ENCODE peak calls at places on chromosomes 16 and 17, in five cellular contexts. G is heart right ventricle, Q is pancreas, U is thyroid gland, K is lower lobe of right lung. X is an unnamed sample. For H3K36me3 and H3K4me1, the result is how much of the 10 kb centered on the place peaks cover.

GRCh38 chr16:84550096-84550495 is 45.6 kb upstream of the MEAK7 start:
- DNase-seq in G (no peak), Q (no peak), U (no peak), K (peak), X (no peak)

GRCh38 chr17:6170349-6170748 is 100.2 kb downstream of the WSCD1 start:
- DNase-seq in G (no peak), Q (no peak), U (no peak), K (no peak), X (no peak)

GRCh38 chr16:10564591-10564990 is 15.8 kb downstream of the EMP2 start:
- DNase-seq in G (no peak), Q (no peak), U (no peak), K (no peak), X (no peak)

GRCh38 chr17:10879110-10879509 is 41.2 kb upstream of the PIRT start:
- DNase-seq in G (no peak), Q (no peak), U (peak), K (no peak), X (peak)

GRCh38 chr17:77829871-77830799 is 128.4 kb upstream of the TNRC6C start:
- DNase-seq in G (peak), Q (no peak), U (no peak), K (peak), X (no peak)

GRCh38 chr16:84794626-84795025 is 25.2 kb upstream of the CRISPLD2 start:
- DNase-seq in G (no peak), Q (no peak), U (no peak), K (no peak), X (no peak)

GRCh38 chr17:1951920-1952319 is 73.2 kb downstream of the RTN4RL1 start:
- DNase-seq in G (no peak), Q (no peak), U (no peak), K (no peak), X (no peak)

GRCh38 chr16:89326721-89327120 is 109.2 kb downstream of the ZNF778 start:
- DNase-seq in G (no peak), Q (no peak), U (no peak), K (no peak), X (peak)

GRCh38 chr17:4811471-4811870 is 4.5 kb downstream of the PLD2 start:
- DNase-seq in G (no peak), Q (peak), U (no peak), K (no peak), X (no peak)

GRCh38 chr16:51818342-51818944 is 667.4 kb upstream of the SALL1 start:
- DNase-seq in G (peak), Q (no peak), U (peak), K (no peak), X (no peak)

GRCh38 chr17:42796066-42796758 is 2.3 kb downstream of the COA3 start:
- DNase-seq in G (no peak), Q (no peak), U (no peak), K (no peak), X (no peak)

GRCh38 chr16:642189-643049 is 791 bp downstream of the MCRIP2 start:
- DNase-seq in G (peak), Q (no peak), U (peak), K (peak), X (peak)

GRCh38 chr16:87684106-87684677 is 81.6 kb downstream of the KLHDC4 start:
- DNase-seq in G (no peak), Q (no peak), U (no peak), K (no peak), X (no peak)

GRCh38 chr16:51577621-51578303 is 426.7 kb upstream of the SALL1 start:
- DNase-seq in G (no peak), Q (no peak), U (peak), K (no peak), X (no peak)

GRCh38 chr16:27234603-27235002 is 31.3 kb downstream of the KDM8 start:
- DNase-seq in G (no peak), Q (no peak), U (no peak), K (no peak), X (peak)

GRCh38 chr16:12141073-12141472 is 164.5 kb downstream of the SNX29 start:
- DNase-seq in G (no peak), Q (no peak), U (no peak), K (no peak), X (no peak)

GRCh38 chr17:66673668-66674276 is 161.1 kb upstream of the CACNG5 start:
- DNase-seq in G (peak), Q (no peak), U (peak), K (no peak), X (no peak)

GRCh38 chr17:14525551-14526455 is 224.9 kb downstream of the HS3ST3B1 start:
- DNase-seq in G (no peak), Q (no peak), U (no peak), K (no peak), X (no peak)

GRCh38 chr16:75457485-75458021 is 6.9 kb downstream of the TMEM170A start:
- DNase-seq in G (no peak), Q (no peak), U (no peak), K (no peak), X (peak)

GRCh38 chr16:89040391-89040790 is 53.3 kb upstream of the ACSF3 start:
- DNase-seq in G (no peak), Q (peak), U (no peak), K (peak), X (no peak)

GRCh38 chr16:82846806-82847205 is 220.0 kb downstream of the CDH13 start:
- DNase-seq in G (no peak), Q (no peak), U (no peak), K (no peak), X (no peak)

GRCh38 chr17:43927101-43927935 is 15.0 kb downstream of the PPY start:
- DNase-seq in G (no peak), Q (no peak), U (peak), K (no peak), X (peak)

GRCh38 chr16:49492090-49492801 is 118.6 kb downstream of the C16orf78 start:
- DNase-seq in G (peak), Q (peak), U (peak), K (peak), X (no peak)

GRCh38 chr16:6193718-6194117 is 1096.1 kb upstream of the EEF2KMT start:
- DNase-seq in G (no peak), Q (no peak), U (peak), K (no peak), X (no peak)

GRCh38 chr17:36504156-36504545 is 17.7 kb downstream of the ZNHIT3 start:
- DNase-seq in G (no peak), Q (no peak), U (no peak), K (no peak), X (no peak)

GRCh38 chr17:58344047-58344790 is 7.8 kb downstream of the SUPT4H1 start:
- DNase-seq in G (no peak), Q (peak), U (peak), K (no peak), X (peak)
- H3K36me3 ChIP-seq in G (under half), Q (under half), U (under half), K (half or more), X (under half)

DNA sequence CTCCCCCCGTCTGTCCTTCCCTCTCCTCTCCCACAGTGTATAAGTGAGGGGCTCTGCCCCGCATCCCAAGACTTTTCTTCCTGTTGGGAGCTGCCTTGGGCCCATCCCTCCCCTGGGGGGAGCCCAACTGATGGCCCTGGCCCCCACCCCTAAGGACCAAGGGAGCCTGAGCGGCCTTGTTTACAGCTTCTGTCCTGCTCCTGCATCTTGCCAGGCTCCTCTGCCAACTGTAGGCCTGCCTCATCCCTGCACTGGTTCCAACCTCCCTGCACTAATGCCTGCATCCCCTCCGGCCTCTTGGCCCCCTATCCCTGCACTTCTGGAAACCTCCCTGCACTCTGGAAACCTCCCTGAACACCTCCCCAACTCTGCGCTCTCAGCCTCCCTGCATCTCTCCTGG is 1.4 kb upstream of the PAGR1 start:
- DNase-seq in G (no peak), Q (peak), U (no peak), K (no peak), X (peak)
- H3K4me1 ChIP-seq in G (under half), Q (under half), U (under half), K (half or more), X (half or more)

GRCh38 chr17:49747632-49748031 is 16.3 kb downstream of the FAM117A start:
- DNase-seq in G (no peak), Q (no peak), U (no peak), K (no peak), X (no peak)
- H3K36me3 ChIP-seq in G (under half), Q (under half), U (under half), K (under half), X (under half)

DNA sequence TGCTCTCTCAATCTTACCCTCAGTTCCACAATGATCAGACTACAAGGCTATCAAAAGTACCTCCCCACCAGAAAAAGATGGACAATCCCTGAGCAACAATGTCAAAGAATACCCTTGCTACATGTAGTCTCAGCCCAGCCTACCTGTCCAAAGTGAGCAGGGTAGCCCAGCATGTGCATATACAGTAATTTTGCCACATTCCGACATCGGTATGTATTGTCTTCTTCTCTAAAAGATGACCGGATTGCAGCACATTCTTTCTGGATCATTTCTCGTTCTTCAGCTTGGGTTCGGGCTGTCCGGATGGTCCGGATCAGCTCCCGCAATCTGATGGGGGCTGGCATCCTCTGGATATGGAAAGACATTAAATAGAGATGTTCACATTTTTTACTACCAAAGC is 19.5 kb downstream of the AP1G1 start:
- DNase-seq in G (no peak), Q (no peak), U (no peak), K (no peak), X (no peak)
- H3K4me1 ChIP-seq in G (under half), Q (under half), U (under half), K (under half), X (under half)